ENCODE peak calls at places on chromosomes 6 and 20, in four cellular contexts. B is endothelial cell, A is tibial artery, I is astrocyte of the cerebellum. F is an unnamed sample.

GRCh38 chr20:22532598-22532997 is 51.8 kb downstream of the FOXA2 start:
- DNase-seq in B (no peak), A (no peak), I (no peak), F (no peak)

GRCh38 chr6:156809034-156809433 is 31.9 kb downstream of the ARID1B start:
- DNase-seq in B (no peak), A (peak; percentile 71), I (no peak), F (no peak)

GRCh38 chr20:32535316-32535952 is 49.7 kb downstream of the NOL4L start:
- DNase-seq in B (no peak), A (no peak), I (no peak), F (no peak)

GRCh38 chr20:90651-91050 is 3.2 kb downstream of the DEFB125 start:
- DNase-seq in B (no peak), A (no peak), I (no peak), F (no peak)

GRCh38 chr6:15526129-15526764 is 136.6 kb downstream of the DTNBP1 start:
- DNase-seq in B (no peak), A (no peak), I (no peak), F (no peak)

GRCh38 chr20:77231-77630 is 10.2 kb upstream of the DEFB125 start:
- DNase-seq in B (no peak), A (no peak), I (no peak), F (no peak)

GRCh38 chr6:14876778-14877613 is 368.9 kb upstream of the JARID2 start:
- DNase-seq in B (no peak), A (no peak), I (peak; percentile 55), F (no peak)

GRCh38 chr20:51624157-51624731 is 81.7 kb upstream of the NFATC2 start:
- DNase-seq in B (peak; percentile 83), A (peak; percentile 39), I (peak; percentile 36), F (peak; percentile 82)

GRCh38 chr6:37546141-37546871 is 46.6 kb upstream of the CCDC167 start:
- DNase-seq in B (no peak), A (no peak), I (no peak), F (peak; percentile 43)

GRCh38 chr6:26273673-26274595 is 91.1 kb upstream of the BTN3A2 start:
- DNase-seq in B (no peak), A (no peak), I (no peak), F (no peak)

GRCh38 chr20:38859070-38859690 is 53.7 kb downstream of the PPP1R16B start:
- DNase-seq in B (no peak), A (no peak), I (no peak), F (no peak)

GRCh38 chr6:159654483-159655098 is 38.5 kb downstream of the SOD2 start:
- DNase-seq in B (no peak), A (no peak), I (peak; percentile 59), F (peak; percentile 14)

GRCh38 chr20:21809961-21810523 is 104.6 kb downstream of the PAX1 start:
- DNase-seq in B (no peak), A (no peak), I (no peak), F (no peak)

GRCh38 chr20:32820000-32820697 is 395 bp downstream of the MAPRE1 start:
- DNase-seq in B (peak; percentile 83), A (peak; percentile 46), I (no peak), F (peak; percentile 94)

GRCh38 chr6:34044945-34045595 is 100.8 kb downstream of the GRM4 start:
- DNase-seq in B (no peak), A (no peak), I (no peak), F (no peak)

GRCh38 chr6:131519670-131520436 is 53.2 kb upstream of the ARG1 start:
- DNase-seq in B (peak; percentile 42), A (no peak), I (peak; percentile 15), F (peak; percentile 25)

GRCh38 chr6:73521351-73522254 is 771 bp upstream of the EEF1A1 start:
- DNase-seq in B (peak; percentile 77), A (peak; percentile 74), I (peak; percentile 69), F (peak; percentile 75)

GRCh38 chr6:129859524-129859923 is 1.6 kb downstream of the TMEM244 start:
- DNase-seq in B (no peak), A (no peak), I (no peak), F (no peak)

GRCh38 chr6:69705954-69706353 is 90.9 kb downstream of the LMBRD1 start:
- DNase-seq in B (no peak), A (no peak), I (no peak), F (no peak)

GRCh38 chr6:112180095-112180820 is 74.1 kb downstream of the LAMA4 start:
- DNase-seq in B (peak; percentile 61), A (no peak), I (peak; percentile 86), F (peak; percentile 50)
- TF ChIP-seq CTCF in B (peak; percentile 78), A (peak; percentile 79), I (peak; percentile 53), F (peak; percentile 77)

GRCh38 chr6:105001063-105001462 is 44.2 kb downstream of the LIN28B start:
- DNase-seq in B (no peak), A (no peak), I (no peak), F (no peak)

GRCh38 chr6:105001906-105002305 is 45.0 kb downstream of the LIN28B start:
- DNase-seq in B (no peak), A (no peak), I (no peak), F (no peak)

GRCh38 chr6:104995989-104996617 is 39.2 kb downstream of the LIN28B start:
- DNase-seq in B (no peak), A (no peak), I (peak; percentile 19), F (no peak)
- TF ChIP-seq CTCF in B (no peak), A (no peak), I (peak; percentile 20), F (no peak)

GRCh38 chr6:13397359-13398080 is 69.2 kb upstream of the TBC1D7 start:
- DNase-seq in B (no peak), A (no peak), I (no peak), F (no peak)
- TF ChIP-seq CTCF in B (no peak), A (no peak), I (no peak), F (no peak)

GRCh38 chr6:56093776-56094175 is 153.6 kb downstream of the COL21A1 start:
- DNase-seq in B (no peak), A (no peak), I (no peak), F (no peak)
- TF ChIP-seq CTCF in B (no peak), A (no peak), I (no peak), F (no peak)

GRCh38 chr6:163420315-163420667 is 5.8 kb downstream of the QKI start:
- DNase-seq in B (no peak), A (no peak), I (no peak), F (no peak)

GRCh38 chr6:163417595-163417994 is 3.1 kb downstream of the QKI start:
- DNase-seq in B (no peak), A (no peak), I (no peak), F (no peak)

GRCh38 chr6:163422574-163422973 is 8.1 kb downstream of the QKI start:
- DNase-seq in B (no peak), A (no peak), I (no peak), F (no peak)

GRCh38 chr6:163418273-163419029 is 3.9 kb downstream of the QKI start:
- DNase-seq in B (no peak), A (no peak), I (no peak), F (no peak)

GRCh38 chr6:163419413-163420314 is 5.1 kb downstream of the QKI start:
- DNase-seq in B (no peak), A (no peak), I (no peak), F (no peak)
- TF ChIP-seq CTCF in B (no peak), A (no peak), I (no peak), F (no peak)

DNA sequence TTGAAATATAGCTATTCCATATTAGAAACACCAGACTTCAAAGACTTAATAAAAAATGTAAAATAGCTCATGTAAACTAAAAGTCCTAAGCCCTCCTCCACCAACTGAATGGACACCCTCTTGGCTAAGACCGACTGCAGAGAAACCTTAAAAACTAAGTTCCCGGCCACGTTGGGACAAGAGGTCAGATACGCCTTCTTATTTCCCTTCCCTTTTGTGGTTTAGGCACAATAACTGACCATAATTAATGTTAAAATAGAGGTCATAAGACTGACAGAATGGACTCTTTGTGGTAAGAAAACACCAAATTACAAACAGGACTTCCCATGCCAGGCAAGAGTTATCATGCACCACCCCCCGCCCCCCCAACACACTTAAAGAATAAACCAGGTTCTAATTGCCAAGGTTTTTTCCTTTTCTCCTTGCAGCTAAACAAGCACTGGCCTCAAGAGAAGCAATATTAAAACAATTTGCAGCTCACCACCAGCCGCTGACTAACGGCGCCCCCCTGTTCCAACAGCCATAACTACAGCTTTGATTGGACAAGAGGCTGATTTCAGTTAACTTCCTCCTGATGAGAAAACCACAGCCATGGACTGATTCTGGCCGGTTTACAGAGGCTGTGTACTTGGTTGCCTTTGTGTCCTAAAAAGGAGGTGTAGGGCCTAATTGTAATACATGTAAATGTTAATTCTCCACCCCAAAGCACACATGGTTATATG is 10.7 kb upstream of the LAMP5 start:
- DNase-seq in B (no peak), A (no peak), I (peak; percentile 88), F (no peak)
- TF ChIP-seq CTCF in B (no peak), A (no peak), I (peak; percentile 26), F (no peak)

DNA sequence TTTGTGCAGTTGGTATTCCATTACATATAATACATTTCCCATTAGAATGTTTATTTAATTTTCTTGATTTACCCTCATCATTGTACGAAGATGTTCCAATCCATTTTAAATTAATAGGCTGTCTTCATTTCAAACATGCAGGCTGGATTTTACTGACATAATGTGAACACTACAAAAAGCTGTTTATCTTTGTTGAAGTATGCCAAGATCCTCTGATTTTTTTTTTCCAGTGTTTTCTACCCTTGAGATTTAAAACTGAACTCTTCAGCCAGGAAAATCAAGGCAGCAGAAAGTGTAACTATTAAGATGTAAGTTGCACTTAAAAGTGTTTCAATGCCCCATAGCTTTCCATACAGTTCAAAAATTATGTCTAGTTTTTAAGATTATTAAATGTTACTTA is 43.5 kb downstream of the PRKN start:
- DNase-seq in B (no peak), A (no peak), I (no peak), F (no peak)
- TF ChIP-seq CTCF in B (no peak), A (no peak), I (no peak), F (no peak)

DNA sequence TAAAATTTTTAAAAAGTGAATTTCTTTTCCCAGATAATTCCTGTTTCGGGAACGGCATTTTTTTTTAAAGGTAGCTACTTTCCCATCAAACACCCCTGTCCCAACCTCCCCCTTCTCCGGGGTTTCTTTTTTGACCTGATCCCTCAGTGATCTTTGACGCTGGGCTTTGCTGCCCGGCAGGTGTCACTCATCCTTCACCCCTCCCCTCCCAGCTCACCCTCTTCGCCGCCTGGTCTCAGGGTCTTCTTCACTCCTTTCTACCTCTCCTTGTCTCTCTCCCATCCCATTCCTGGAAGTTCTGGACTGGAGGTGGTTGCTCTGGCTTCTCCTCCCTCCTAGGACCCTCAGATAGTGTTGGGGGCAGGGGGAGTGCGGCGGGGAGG is 329 bp upstream of the GPR6 start:
- DNase-seq in B (no peak), A (no peak), I (no peak), F (no peak)
- TF ChIP-seq CTCF in B (no peak), A (no peak), I (no peak), F (no peak)